ENCODE peak calls at places on chromosome 12, in eight cellular contexts. One of them, this sample, is unnamed.

GRCh38 chr12:52794479-52795331 is 1.2 kb downstream of the KRT3 start:
- DNase-seq in IMR-90: peak; percentile 37
- DNase-seq in tibial artery: no peak
- DNase-seq in fibroblast of lung: no peak
- DNase-seq in HepG2: no peak
- DNase-seq in A549: no peak
- DNase-seq in Peyer's patch: no peak
- DNase-seq in CD8-positive, alpha-beta T cell: no peak
- DNase-seq in this sample: no peak

GRCh38 chr12:113184098-113184899 is 979 bp downstream of the DDX54 start:
- DNase-seq in IMR-90: no peak
- DNase-seq in tibial artery: no peak
- DNase-seq in fibroblast of lung: no peak
- DNase-seq in HepG2: no peak
- DNase-seq in A549: no peak
- DNase-seq in Peyer's patch: no peak
- DNase-seq in CD8-positive, alpha-beta T cell: no peak
- DNase-seq in this sample: no peak

GRCh38 chr12:3120701-3121100 is 43.5 kb downstream of the TSPAN9 start:
- DNase-seq in IMR-90: no peak
- DNase-seq in tibial artery: no peak
- DNase-seq in fibroblast of lung: no peak
- DNase-seq in HepG2: no peak
- DNase-seq in A549: no peak
- DNase-seq in Peyer's patch: no peak
- DNase-seq in CD8-positive, alpha-beta T cell: no peak
- DNase-seq in this sample: no peak

GRCh38 chr12:20798561-20798960 is 11.9 kb upstream of the SLCO1B3 start:
- DNase-seq in IMR-90: no peak
- DNase-seq in tibial artery: no peak
- DNase-seq in fibroblast of lung: no peak
- DNase-seq in HepG2: peak; percentile 46
- DNase-seq in A549: peak; percentile 37
- DNase-seq in Peyer's patch: no peak
- DNase-seq in CD8-positive, alpha-beta T cell: no peak
- DNase-seq in this sample: peak; percentile 5

GRCh38 chr12:6383572-6384498 is at the start of gene LTBR:
- DNase-seq in IMR-90: peak; percentile 90
- DNase-seq in tibial artery: peak; percentile 97
- DNase-seq in fibroblast of lung: peak; percentile 95
- DNase-seq in HepG2: peak; percentile 83
- DNase-seq in A549: peak; percentile 91
- DNase-seq in Peyer's patch: peak; percentile 95
- DNase-seq in CD8-positive, alpha-beta T cell: no peak
- DNase-seq in this sample: no peak

GRCh38 chr12:154058-154457 is 59.9 kb downstream of the SLC6A12 start:
- DNase-seq in IMR-90: no peak
- DNase-seq in tibial artery: no peak
- DNase-seq in fibroblast of lung: no peak
- DNase-seq in HepG2: no peak
- DNase-seq in A549: no peak
- DNase-seq in Peyer's patch: no peak
- DNase-seq in CD8-positive, alpha-beta T cell: no peak
- DNase-seq in this sample: no peak

GRCh38 chr12:31321565-31322228 is 4.3 kb downstream of the SINHCAF start:
- DNase-seq in IMR-90: peak; percentile 62
- DNase-seq in tibial artery: no peak
- DNase-seq in fibroblast of lung: peak; percentile 39
- DNase-seq in HepG2: no peak
- DNase-seq in A549: no peak
- DNase-seq in Peyer's patch: no peak
- DNase-seq in CD8-positive, alpha-beta T cell: no peak
- DNase-seq in this sample: no peak

GRCh38 chr12:95336387-95337067 is 118.9 kb downstream of the VEZT start:
- DNase-seq in IMR-90: peak; percentile 85
- DNase-seq in tibial artery: peak; percentile 57
- DNase-seq in fibroblast of lung: peak; percentile 91
- DNase-seq in HepG2: peak; percentile 86
- DNase-seq in A549: peak; percentile 90
- DNase-seq in Peyer's patch: peak; percentile 66
- DNase-seq in CD8-positive, alpha-beta T cell: no peak
- DNase-seq in this sample: peak; percentile 89

GRCh38 chr12:13210543-13211190 is 14.1 kb downstream of the EMP1 start:
- DNase-seq in IMR-90: no peak
- DNase-seq in tibial artery: no peak
- DNase-seq in fibroblast of lung: no peak
- DNase-seq in HepG2: no peak
- DNase-seq in A549: no peak
- DNase-seq in Peyer's patch: no peak
- DNase-seq in CD8-positive, alpha-beta T cell: no peak
- DNase-seq in this sample: no peak

GRCh38 chr12:75020068-75020557 is 189.5 kb downstream of the KCNC2 start:
- DNase-seq in IMR-90: no peak
- DNase-seq in tibial artery: no peak
- DNase-seq in fibroblast of lung: no peak
- DNase-seq in HepG2: no peak
- DNase-seq in A549: peak; percentile 22
- DNase-seq in Peyer's patch: no peak
- DNase-seq in CD8-positive, alpha-beta T cell: no peak
- DNase-seq in this sample: peak; percentile 4
- H3K9me3 ChIP-seq in IMR-90: peaks cover 11% of the 10 kb centered on the region
- H3K9me3 ChIP-seq in tibial artery: peaks cover 46% of the 10 kb centered on the region
- H3K9me3 ChIP-seq in fibroblast of lung: no peaks in the 10 kb centered on the region
- H3K9me3 ChIP-seq in HepG2: peaks cover 84% of the 10 kb centered on the region
- H3K9me3 ChIP-seq in A549: peaks cover 38% of the 10 kb centered on the region
- H3K9me3 ChIP-seq in Peyer's patch: peaks cover 9% of the 10 kb centered on the region
- H3K9me3 ChIP-seq in CD8-positive, alpha-beta T cell: peaks cover 10% of the 10 kb centered on the region
- H3K9me3 ChIP-seq in this sample: peaks cover 20% of the 10 kb centered on the region

GRCh38 chr12:42625611-42626010 is 36.1 kb upstream of the PRICKLE1 start:
- DNase-seq in IMR-90: no peak
- DNase-seq in tibial artery: no peak
- DNase-seq in fibroblast of lung: no peak
- DNase-seq in HepG2: no peak
- DNase-seq in A549: no peak
- DNase-seq in Peyer's patch: no peak
- DNase-seq in CD8-positive, alpha-beta T cell: no peak
- DNase-seq in this sample: no peak
- H3K9me3 ChIP-seq in IMR-90: peaks cover 2% of the 10 kb centered on the region
- H3K9me3 ChIP-seq in tibial artery: no peaks in the 10 kb centered on the region
- H3K9me3 ChIP-seq in fibroblast of lung: no peaks in the 10 kb centered on the region
- H3K9me3 ChIP-seq in HepG2: no peaks in the 10 kb centered on the region
- H3K9me3 ChIP-seq in A549: peaks cover 3% of the 10 kb centered on the region
- H3K9me3 ChIP-seq in Peyer's patch: no peaks in the 10 kb centered on the region
- H3K9me3 ChIP-seq in CD8-positive, alpha-beta T cell: no peaks in the 10 kb centered on the region
- H3K9me3 ChIP-seq in this sample: no peaks in the 10 kb centered on the region

GRCh38 chr12:34393086-34393820 is 371.0 kb downstream of the ALG10 start:
- DNase-seq in IMR-90: no peak
- DNase-seq in tibial artery: peak; percentile 4
- DNase-seq in fibroblast of lung: no peak
- DNase-seq in HepG2: no peak
- DNase-seq in A549: no peak
- DNase-seq in Peyer's patch: peak; percentile 36
- DNase-seq in CD8-positive, alpha-beta T cell: peak; percentile 9
- DNase-seq in this sample: no peak

GRCh38 chr12:34392741-34393085 is 370.4 kb downstream of the ALG10 start:
- DNase-seq in IMR-90: no peak
- DNase-seq in tibial artery: peak; percentile 4
- DNase-seq in fibroblast of lung: no peak
- DNase-seq in HepG2: no peak
- DNase-seq in A549: no peak
- DNase-seq in Peyer's patch: no peak
- DNase-seq in CD8-positive, alpha-beta T cell: peak; percentile 11
- DNase-seq in this sample: no peak

GRCh38 chr12:34394211-34395055 is 372.1 kb downstream of the ALG10 start:
- DNase-seq in IMR-90: no peak
- DNase-seq in tibial artery: peak; percentile 12
- DNase-seq in fibroblast of lung: no peak
- DNase-seq in HepG2: no peak
- DNase-seq in A549: no peak
- DNase-seq in Peyer's patch: peak; percentile 11
- DNase-seq in CD8-positive, alpha-beta T cell: peak; percentile 15
- DNase-seq in this sample: no peak

GRCh38 chr12:34395056-34396005 is 373.0 kb downstream of the ALG10 start:
- DNase-seq in IMR-90: no peak
- DNase-seq in tibial artery: no peak
- DNase-seq in fibroblast of lung: no peak
- DNase-seq in HepG2: no peak
- DNase-seq in A549: no peak
- DNase-seq in Peyer's patch: peak; percentile 24
- DNase-seq in CD8-positive, alpha-beta T cell: peak; percentile 2
- DNase-seq in this sample: no peak

GRCh38 chr12:34393821-34394150 is 371.5 kb downstream of the ALG10 start:
- DNase-seq in IMR-90: no peak
- DNase-seq in tibial artery: no peak
- DNase-seq in fibroblast of lung: no peak
- DNase-seq in HepG2: no peak
- DNase-seq in A549: no peak
- DNase-seq in Peyer's patch: no peak
- DNase-seq in CD8-positive, alpha-beta T cell: no peak
- DNase-seq in this sample: no peak
- H3K9me3 ChIP-seq in IMR-90: peaks cover 55% of the 10 kb centered on the region
- H3K9me3 ChIP-seq in tibial artery: peaks cover 76% of the 10 kb centered on the region
- H3K9me3 ChIP-seq in fibroblast of lung: no peaks in the 10 kb centered on the region
- H3K9me3 ChIP-seq in HepG2: no peaks in the 10 kb centered on the region
- H3K9me3 ChIP-seq in A549: no peaks in the 10 kb centered on the region
- H3K9me3 ChIP-seq in Peyer's patch: no peaks in the 10 kb centered on the region
- H3K9me3 ChIP-seq in CD8-positive, alpha-beta T cell: no peaks in the 10 kb centered on the region
- H3K9me3 ChIP-seq in this sample: no peaks in the 10 kb centered on the region

GRCh38 chr12:123269980-123270379 is 1.7 kb downstream of the CDK2AP1 start:
- DNase-seq in IMR-90: no peak
- DNase-seq in tibial artery: no peak
- DNase-seq in fibroblast of lung: no peak
- DNase-seq in HepG2: peak; percentile 92
- DNase-seq in A549: no peak
- DNase-seq in Peyer's patch: peak; percentile 46
- DNase-seq in CD8-positive, alpha-beta T cell: no peak
- DNase-seq in this sample: peak; percentile 37
- H3K9me3 ChIP-seq in IMR-90: no peaks in the 10 kb centered on the region
- H3K9me3 ChIP-seq in tibial artery: no peaks in the 10 kb centered on the region
- H3K9me3 ChIP-seq in fibroblast of lung: no peaks in the 10 kb centered on the region
- H3K9me3 ChIP-seq in HepG2: no peaks in the 10 kb centered on the region
- H3K9me3 ChIP-seq in A549: no peaks in the 10 kb centered on the region
- H3K9me3 ChIP-seq in Peyer's patch: no peaks in the 10 kb centered on the region
- H3K9me3 ChIP-seq in CD8-positive, alpha-beta T cell: no peaks in the 10 kb centered on the region
- H3K9me3 ChIP-seq in this sample: no peaks in the 10 kb centered on the region

DNA sequence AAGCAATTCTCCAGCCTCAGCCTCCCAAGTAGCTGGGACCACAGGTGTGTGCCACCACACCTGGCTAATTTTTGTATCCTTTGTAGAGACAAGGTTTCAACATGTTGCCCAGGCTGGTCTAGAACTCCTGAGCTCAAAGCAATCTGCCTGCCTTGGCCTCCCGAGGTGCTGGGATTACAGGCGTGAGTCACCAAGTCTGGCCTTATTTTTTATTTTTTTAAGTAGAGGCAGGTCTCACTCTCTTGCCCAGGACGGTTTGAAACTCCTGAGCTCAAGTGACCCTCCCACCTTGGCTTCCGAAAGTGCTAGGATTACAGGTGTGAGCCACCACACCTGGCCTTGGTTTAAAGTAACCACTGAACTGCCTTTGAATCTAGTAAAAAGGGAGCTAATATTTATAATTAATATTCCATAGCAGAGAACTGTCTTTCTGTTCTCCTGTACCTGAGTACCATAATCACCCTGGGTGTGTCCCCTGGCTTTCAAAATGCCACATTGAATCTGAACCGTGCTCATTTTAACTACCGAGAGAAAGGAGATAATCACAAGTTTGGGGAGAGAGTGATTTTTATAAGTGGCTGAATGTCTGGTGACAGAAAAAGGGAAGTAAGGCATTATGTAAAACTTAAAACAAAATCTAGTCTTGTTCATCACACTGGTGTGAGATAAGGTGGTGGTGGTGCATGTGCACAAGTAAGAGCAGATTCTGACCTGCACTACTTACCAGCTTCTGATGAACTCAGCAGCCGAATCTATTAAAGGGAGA is 56.6 kb downstream of the SPPL3 start:
- DNase-seq in IMR-90: no peak
- DNase-seq in tibial artery: no peak
- DNase-seq in fibroblast of lung: no peak
- DNase-seq in HepG2: no peak
- DNase-seq in A549: no peak
- DNase-seq in Peyer's patch: no peak
- DNase-seq in CD8-positive, alpha-beta T cell: no peak
- DNase-seq in this sample: peak; percentile 77
- H3K9me3 ChIP-seq in IMR-90: no peaks in the 10 kb centered on the region
- H3K9me3 ChIP-seq in tibial artery: no peaks in the 10 kb centered on the region
- H3K9me3 ChIP-seq in fibroblast of lung: no peaks in the 10 kb centered on the region
- H3K9me3 ChIP-seq in HepG2: no peaks in the 10 kb centered on the region
- H3K9me3 ChIP-seq in A549: no peaks in the 10 kb centered on the region
- H3K9me3 ChIP-seq in Peyer's patch: no peaks in the 10 kb centered on the region
- H3K9me3 ChIP-seq in CD8-positive, alpha-beta T cell: no peaks in the 10 kb centered on the region
- H3K9me3 ChIP-seq in this sample: no peaks in the 10 kb centered on the region

GRCh38 chr12:132967736-132968135 is 11.6 kb upstream of the ZNF605 start:
- DNase-seq in IMR-90: no peak
- DNase-seq in tibial artery: no peak
- DNase-seq in fibroblast of lung: no peak
- DNase-seq in HepG2: no peak
- DNase-seq in A549: no peak
- DNase-seq in Peyer's patch: no peak
- DNase-seq in CD8-positive, alpha-beta T cell: no peak
- DNase-seq in this sample: no peak

GRCh38 chr12:132966676-132967415 is 10.7 kb upstream of the ZNF605 start:
- DNase-seq in IMR-90: no peak
- DNase-seq in tibial artery: no peak
- DNase-seq in fibroblast of lung: no peak
- DNase-seq in HepG2: no peak
- DNase-seq in A549: no peak
- DNase-seq in Peyer's patch: no peak
- DNase-seq in CD8-positive, alpha-beta T cell: no peak
- DNase-seq in this sample: no peak

DNA sequence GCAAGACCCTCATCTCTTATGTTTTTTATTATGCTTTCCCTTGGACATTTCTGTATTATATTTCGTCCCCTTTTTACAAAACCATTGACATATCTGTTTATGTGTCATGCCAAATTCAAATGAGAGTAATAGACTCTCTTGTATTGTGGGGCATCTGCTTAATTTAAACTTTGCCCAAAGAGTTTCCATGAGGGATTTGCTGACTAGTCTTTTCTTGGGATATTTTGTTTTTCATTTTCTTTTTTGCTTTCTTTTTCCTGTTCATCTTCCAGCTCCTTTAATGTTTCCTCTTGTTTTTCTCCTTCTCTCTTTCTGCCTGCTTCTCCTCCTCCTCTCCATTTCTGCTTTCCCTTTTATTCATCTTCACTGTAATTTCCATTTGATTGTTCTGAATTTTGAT is 13.8 kb upstream of the ZNF26 start:
- DNase-seq in IMR-90: no peak
- DNase-seq in tibial artery: no peak
- DNase-seq in fibroblast of lung: no peak
- DNase-seq in HepG2: no peak
- DNase-seq in A549: no peak
- DNase-seq in Peyer's patch: no peak
- DNase-seq in CD8-positive, alpha-beta T cell: no peak
- DNase-seq in this sample: no peak
- H3K9me3 ChIP-seq in IMR-90: peaks cover 21% of the 10 kb centered on the region
- H3K9me3 ChIP-seq in tibial artery: peaks cover 39% of the 10 kb centered on the region
- H3K9me3 ChIP-seq in fibroblast of lung: no peaks in the 10 kb centered on the region
- H3K9me3 ChIP-seq in HepG2: peaks cover 78% of the 10 kb centered on the region
- H3K9me3 ChIP-seq in A549: peaks cover 84% of the 10 kb centered on the region
- H3K9me3 ChIP-seq in Peyer's patch: no peaks in the 10 kb centered on the region
- H3K9me3 ChIP-seq in CD8-positive, alpha-beta T cell: no peaks in the 10 kb centered on the region
- H3K9me3 ChIP-seq in this sample: peaks cover 9% of the 10 kb centered on the region

GRCh38 chr12:47721431-47721973 is 3.8 kb downstream of the ENDOU start:
- DNase-seq in IMR-90: no peak
- DNase-seq in tibial artery: no peak
- DNase-seq in fibroblast of lung: no peak
- DNase-seq in HepG2: no peak
- DNase-seq in A549: no peak
- DNase-seq in Peyer's patch: no peak
- DNase-seq in CD8-positive, alpha-beta T cell: peak; percentile 42
- DNase-seq in this sample: no peak
- H3K9me3 ChIP-seq in IMR-90: no peaks in the 10 kb centered on the region
- H3K9me3 ChIP-seq in tibial artery: no peaks in the 10 kb centered on the region
- H3K9me3 ChIP-seq in fibroblast of lung: no peaks in the 10 kb centered on the region
- H3K9me3 ChIP-seq in HepG2: no peaks in the 10 kb centered on the region
- H3K9me3 ChIP-seq in A549: no peaks in the 10 kb centered on the region
- H3K9me3 ChIP-seq in Peyer's patch: no peaks in the 10 kb centered on the region
- H3K9me3 ChIP-seq in CD8-positive, alpha-beta T cell: no peaks in the 10 kb centered on the region
- H3K9me3 ChIP-seq in this sample: no peaks in the 10 kb centered on the region

This sample was measured in OCI-LY7.